ENCODE peak calls at places on chromosomes 5 and 9, in ten cellular contexts. One of them, this sample, is unnamed.

GRCh38 chr5:33091571-33092363 is 349.0 kb upstream of the TARS1 start:
- DNase-seq in mammary epithelial cell: peak; percentile 17
- DNase-seq in lower lobe of right lung: no peak
- DNase-seq in GM23338: peak; percentile 6
- DNase-seq in MM.1S: no peak
- DNase-seq in esophagus muscularis mucosa: no peak
- DNase-seq in CD8-positive, alpha-beta T cell: no peak
- DNase-seq in heart left ventricle: no peak
- DNase-seq in ovary: no peak
- DNase-seq in naive thymus-derived CD4-positive, alpha-beta T cell: no peak
- DNase-seq in this sample: no peak

GRCh38 chr5:53095931-53096525 is 13.5 kb downstream of the MOCS2 start:
- DNase-seq in heart left ventricle: no peak
- DNase-seq in GM23338: peak; percentile 67
- DNase-seq in mammary epithelial cell: peak; percentile 37
- DNase-seq in CD8-positive, alpha-beta T cell: peak; percentile 51
- DNase-seq in esophagus muscularis mucosa: no peak
- DNase-seq in ovary: peak; percentile 47
- DNase-seq in lower lobe of right lung: no peak
- DNase-seq in naive thymus-derived CD4-positive, alpha-beta T cell: peak; percentile 59
- DNase-seq in MM.1S: peak; percentile 61
- DNase-seq in this sample: peak; percentile 81

GRCh38 chr5:157732784-157733262 is 1.6 kb downstream of the THG1L start:
- DNase-seq in esophagus muscularis mucosa: no peak
- DNase-seq in heart left ventricle: no peak
- DNase-seq in lower lobe of right lung: no peak
- DNase-seq in GM23338: no peak
- DNase-seq in mammary epithelial cell: no peak
- DNase-seq in CD8-positive, alpha-beta T cell: no peak
- DNase-seq in MM.1S: no peak
- DNase-seq in naive thymus-derived CD4-positive, alpha-beta T cell: no peak
- DNase-seq in ovary: no peak
- DNase-seq in this sample: no peak

GRCh38 chr5:54876561-54876960 is 108.8 kb downstream of the ESM1 start:
- DNase-seq in mammary epithelial cell: no peak
- DNase-seq in lower lobe of right lung: no peak
- DNase-seq in esophagus muscularis mucosa: no peak
- DNase-seq in CD8-positive, alpha-beta T cell: no peak
- DNase-seq in naive thymus-derived CD4-positive, alpha-beta T cell: no peak
- DNase-seq in MM.1S: no peak
- DNase-seq in heart left ventricle: no peak
- DNase-seq in GM23338: no peak
- DNase-seq in ovary: no peak
- DNase-seq in this sample: no peak

GRCh38 chr5:10724799-10725507 is 36.1 kb downstream of the DAP start:
- DNase-seq in GM23338: peak; percentile 54
- DNase-seq in heart left ventricle: peak; percentile 79
- DNase-seq in CD8-positive, alpha-beta T cell: no peak
- DNase-seq in ovary: no peak
- DNase-seq in esophagus muscularis mucosa: no peak
- DNase-seq in mammary epithelial cell: peak; percentile 76
- DNase-seq in naive thymus-derived CD4-positive, alpha-beta T cell: no peak
- DNase-seq in lower lobe of right lung: no peak
- DNase-seq in MM.1S: no peak
- DNase-seq in this sample: peak; percentile 76

GRCh38 chr5:68946728-68947127 is 147.1 kb upstream of the SLC30A5 start:
- DNase-seq in mammary epithelial cell: no peak
- DNase-seq in ovary: no peak
- DNase-seq in MM.1S: no peak
- DNase-seq in CD8-positive, alpha-beta T cell: no peak
- DNase-seq in esophagus muscularis mucosa: no peak
- DNase-seq in heart left ventricle: no peak
- DNase-seq in lower lobe of right lung: no peak
- DNase-seq in naive thymus-derived CD4-positive, alpha-beta T cell: no peak
- DNase-seq in GM23338: no peak
- DNase-seq in this sample: no peak

GRCh38 chr5:34484591-34485228 is 171.4 kb upstream of the RAI14 start:
- DNase-seq in lower lobe of right lung: no peak
- DNase-seq in ovary: no peak
- DNase-seq in naive thymus-derived CD4-positive, alpha-beta T cell: no peak
- DNase-seq in heart left ventricle: no peak
- DNase-seq in MM.1S: no peak
- DNase-seq in mammary epithelial cell: no peak
- DNase-seq in GM23338: no peak
- DNase-seq in CD8-positive, alpha-beta T cell: no peak
- DNase-seq in esophagus muscularis mucosa: no peak
- DNase-seq in this sample: no peak

GRCh38 chr9:117335797-117336435 is 78.9 kb downstream of the ASTN2 start:
- DNase-seq in ovary: no peak
- DNase-seq in lower lobe of right lung: no peak
- DNase-seq in mammary epithelial cell: no peak
- DNase-seq in naive thymus-derived CD4-positive, alpha-beta T cell: no peak
- DNase-seq in GM23338: no peak
- DNase-seq in esophagus muscularis mucosa: no peak
- DNase-seq in MM.1S: no peak
- DNase-seq in CD8-positive, alpha-beta T cell: no peak
- DNase-seq in heart left ventricle: no peak
- DNase-seq in this sample: no peak

GRCh38 chr9:126391713-126392661 is 65.4 kb downstream of the MVB12B start:
- DNase-seq in naive thymus-derived CD4-positive, alpha-beta T cell: no peak
- DNase-seq in ovary: no peak
- DNase-seq in heart left ventricle: no peak
- DNase-seq in esophagus muscularis mucosa: no peak
- DNase-seq in MM.1S: no peak
- DNase-seq in CD8-positive, alpha-beta T cell: no peak
- DNase-seq in lower lobe of right lung: no peak
- DNase-seq in mammary epithelial cell: no peak
- DNase-seq in GM23338: no peak
- DNase-seq in this sample: no peak

GRCh38 chr9:126390923-126391322 is 64.3 kb downstream of the MVB12B start:
- DNase-seq in heart left ventricle: no peak
- DNase-seq in ovary: no peak
- DNase-seq in esophagus muscularis mucosa: no peak
- DNase-seq in mammary epithelial cell: no peak
- DNase-seq in lower lobe of right lung: no peak
- DNase-seq in GM23338: no peak
- DNase-seq in naive thymus-derived CD4-positive, alpha-beta T cell: no peak
- DNase-seq in MM.1S: no peak
- DNase-seq in CD8-positive, alpha-beta T cell: no peak
- DNase-seq in this sample: no peak

GRCh38 chr9:126392662-126393383 is 66.2 kb downstream of the MVB12B start:
- DNase-seq in CD8-positive, alpha-beta T cell: no peak
- DNase-seq in GM23338: no peak
- DNase-seq in naive thymus-derived CD4-positive, alpha-beta T cell: no peak
- DNase-seq in MM.1S: no peak
- DNase-seq in lower lobe of right lung: no peak
- DNase-seq in ovary: no peak
- DNase-seq in mammary epithelial cell: no peak
- DNase-seq in esophagus muscularis mucosa: no peak
- DNase-seq in heart left ventricle: no peak
- DNase-seq in this sample: peak; percentile 75

GRCh38 chr9:126388964-126389363 is 62.3 kb downstream of the MVB12B start:
- DNase-seq in MM.1S: no peak
- DNase-seq in CD8-positive, alpha-beta T cell: no peak
- DNase-seq in GM23338: no peak
- DNase-seq in lower lobe of right lung: no peak
- DNase-seq in mammary epithelial cell: no peak
- DNase-seq in ovary: no peak
- DNase-seq in naive thymus-derived CD4-positive, alpha-beta T cell: no peak
- DNase-seq in esophagus muscularis mucosa: no peak
- DNase-seq in heart left ventricle: no peak
- DNase-seq in this sample: no peak

DNA sequence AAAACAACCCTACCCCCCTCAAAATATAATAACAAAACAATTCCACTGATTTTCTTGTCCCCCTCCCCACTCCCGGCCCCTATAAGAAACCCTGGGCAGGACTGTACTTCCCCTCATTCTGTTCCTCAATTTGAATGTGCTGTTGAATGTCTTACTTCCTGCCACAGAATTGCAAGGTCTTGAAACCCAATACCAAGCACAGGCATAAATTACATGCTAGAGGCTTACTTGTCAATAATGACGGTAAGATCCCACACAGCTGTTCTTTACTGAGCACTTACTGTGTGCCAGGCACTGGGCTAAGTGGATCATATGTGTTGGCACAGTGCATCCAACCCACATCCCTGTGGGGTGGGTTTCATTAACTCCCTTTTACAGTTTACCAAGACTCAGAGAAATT is 63.3 kb downstream of the MVB12B start:
- DNase-seq in MM.1S: no peak
- DNase-seq in CD8-positive, alpha-beta T cell: no peak
- DNase-seq in GM23338: no peak
- DNase-seq in heart left ventricle: no peak
- DNase-seq in ovary: no peak
- DNase-seq in mammary epithelial cell: no peak
- DNase-seq in lower lobe of right lung: no peak
- DNase-seq in esophagus muscularis mucosa: no peak
- DNase-seq in naive thymus-derived CD4-positive, alpha-beta T cell: no peak
- DNase-seq in this sample: no peak
- H3K4me3 ChIP-seq in MM.1S: no peak overlapping the region
- H3K4me3 ChIP-seq in CD8-positive, alpha-beta T cell: no peak overlapping the region
- H3K4me3 ChIP-seq in GM23338: no peak overlapping the region
- H3K4me3 ChIP-seq in heart left ventricle: no peak overlapping the region
- H3K4me3 ChIP-seq in ovary: no peak overlapping the region
- H3K4me3 ChIP-seq in mammary epithelial cell: no peak overlapping the region
- H3K4me3 ChIP-seq in lower lobe of right lung: no peak overlapping the region
- H3K4me3 ChIP-seq in esophagus muscularis mucosa: no peak overlapping the region
- H3K4me3 ChIP-seq in naive thymus-derived CD4-positive, alpha-beta T cell: no peak overlapping the region
- H3K4me3 ChIP-seq in this sample: no peak overlapping the region

DNA sequence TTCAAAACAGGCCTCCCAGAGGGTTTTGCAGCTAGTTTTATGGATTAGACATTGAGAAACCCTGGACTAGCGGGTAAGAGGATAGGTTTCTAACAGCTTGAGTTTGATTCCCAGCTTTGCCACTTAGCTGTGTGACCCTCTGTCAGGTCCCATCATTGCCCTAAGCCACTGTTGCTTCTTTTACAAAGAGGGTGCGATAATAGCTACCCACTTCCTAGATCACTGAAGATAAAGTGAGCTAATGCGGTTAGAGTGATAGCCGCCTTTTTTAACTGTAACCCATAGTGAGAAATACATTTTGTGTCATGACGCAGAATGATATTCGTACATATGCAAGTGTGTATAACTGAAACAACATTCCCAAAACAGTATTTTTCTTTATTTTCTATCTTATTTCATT is 40.3 kb downstream of the CSF1R start:
- DNase-seq in MM.1S: no peak
- DNase-seq in lower lobe of right lung: no peak
- DNase-seq in GM23338: no peak
- DNase-seq in esophagus muscularis mucosa: no peak
- DNase-seq in mammary epithelial cell: no peak
- DNase-seq in heart left ventricle: no peak
- DNase-seq in CD8-positive, alpha-beta T cell: no peak
- DNase-seq in naive thymus-derived CD4-positive, alpha-beta T cell: no peak
- DNase-seq in ovary: no peak
- DNase-seq in this sample: no peak
- H3K36me3 ChIP-seq in MM.1S: peaks cover 22% of the 10 kb centered on the region
- H3K36me3 ChIP-seq in lower lobe of right lung: peaks cover 98% of the 10 kb centered on the region
- H3K36me3 ChIP-seq in GM23338: peaks cover 40% of the 10 kb centered on the region
- H3K36me3 ChIP-seq in esophagus muscularis mucosa: peaks cover 92% of the 10 kb centered on the region
- H3K36me3 ChIP-seq in mammary epithelial cell: peaks cover 44% of the 10 kb centered on the region
- H3K36me3 ChIP-seq in heart left ventricle: peaks cover 35% of the 10 kb centered on the region
- H3K36me3 ChIP-seq in CD8-positive, alpha-beta T cell: peaks cover 81% of the 10 kb centered on the region
- H3K36me3 ChIP-seq in naive thymus-derived CD4-positive, alpha-beta T cell: peaks cover 21% of the 10 kb centered on the region
- H3K36me3 ChIP-seq in ovary: no peaks in the 10 kb centered on the region
- H3K36me3 ChIP-seq in this sample: peaks cover 53% of the 10 kb centered on the region

GRCh38 chr9:109781086-109781485 is 1.1 kb downstream of the PALM2AKAP2 start:
- DNase-seq in heart left ventricle: no peak
- DNase-seq in mammary epithelial cell: no peak
- DNase-seq in ovary: no peak
- DNase-seq in naive thymus-derived CD4-positive, alpha-beta T cell: no peak
- DNase-seq in MM.1S: no peak
- DNase-seq in GM23338: no peak
- DNase-seq in CD8-positive, alpha-beta T cell: no peak
- DNase-seq in esophagus muscularis mucosa: no peak
- DNase-seq in lower lobe of right lung: no peak
- DNase-seq in this sample: no peak
- H3K4me3 ChIP-seq in heart left ventricle: peak overlapping the region; percentile 80
- H3K4me3 ChIP-seq in mammary epithelial cell: peak overlapping the region; percentile 72
- H3K4me3 ChIP-seq in ovary: peak overlapping the region; percentile 66
- H3K4me3 ChIP-seq in naive thymus-derived CD4-positive, alpha-beta T cell: no peak overlapping the region
- H3K4me3 ChIP-seq in MM.1S: no peak overlapping the region
- H3K4me3 ChIP-seq in GM23338: peak overlapping the region; percentile 94
- H3K4me3 ChIP-seq in CD8-positive, alpha-beta T cell: no peak overlapping the region
- H3K4me3 ChIP-seq in esophagus muscularis mucosa: peak overlapping the region; percentile 58
- H3K4me3 ChIP-seq in lower lobe of right lung: peak overlapping the region; percentile 59
- H3K4me3 ChIP-seq in this sample: peak overlapping the region; percentile 50

GRCh38 chr5:173152547-173152946 is 8.2 kb downstream of the BNIP1 start:
- DNase-seq in naive thymus-derived CD4-positive, alpha-beta T cell: no peak
- DNase-seq in CD8-positive, alpha-beta T cell: no peak
- DNase-seq in mammary epithelial cell: no peak
- DNase-seq in MM.1S: no peak
- DNase-seq in esophagus muscularis mucosa: no peak
- DNase-seq in lower lobe of right lung: no peak
- DNase-seq in ovary: no peak
- DNase-seq in heart left ventricle: no peak
- DNase-seq in GM23338: no peak
- DNase-seq in this sample: no peak

GRCh38 chr5:173158366-173158765 is 14.0 kb downstream of the BNIP1 start:
- DNase-seq in esophagus muscularis mucosa: no peak
- DNase-seq in heart left ventricle: no peak
- DNase-seq in ovary: no peak
- DNase-seq in GM23338: no peak
- DNase-seq in MM.1S: no peak
- DNase-seq in mammary epithelial cell: no peak
- DNase-seq in naive thymus-derived CD4-positive, alpha-beta T cell: no peak
- DNase-seq in CD8-positive, alpha-beta T cell: no peak
- DNase-seq in lower lobe of right lung: no peak
- DNase-seq in this sample: no peak

GRCh38 chr5:173153842-173154241 is 9.5 kb downstream of the BNIP1 start:
- DNase-seq in CD8-positive, alpha-beta T cell: no peak
- DNase-seq in mammary epithelial cell: no peak
- DNase-seq in heart left ventricle: no peak
- DNase-seq in naive thymus-derived CD4-positive, alpha-beta T cell: no peak
- DNase-seq in MM.1S: no peak
- DNase-seq in esophagus muscularis mucosa: no peak
- DNase-seq in GM23338: no peak
- DNase-seq in ovary: no peak
- DNase-seq in lower lobe of right lung: no peak
- DNase-seq in this sample: no peak

GRCh38 chr5:173159256-173159655 is 14.9 kb downstream of the BNIP1 start:
- DNase-seq in mammary epithelial cell: no peak
- DNase-seq in CD8-positive, alpha-beta T cell: no peak
- DNase-seq in GM23338: no peak
- DNase-seq in naive thymus-derived CD4-positive, alpha-beta T cell: no peak
- DNase-seq in ovary: no peak
- DNase-seq in MM.1S: no peak
- DNase-seq in heart left ventricle: no peak
- DNase-seq in lower lobe of right lung: no peak
- DNase-seq in esophagus muscularis mucosa: no peak
- DNase-seq in this sample: no peak

DNA sequence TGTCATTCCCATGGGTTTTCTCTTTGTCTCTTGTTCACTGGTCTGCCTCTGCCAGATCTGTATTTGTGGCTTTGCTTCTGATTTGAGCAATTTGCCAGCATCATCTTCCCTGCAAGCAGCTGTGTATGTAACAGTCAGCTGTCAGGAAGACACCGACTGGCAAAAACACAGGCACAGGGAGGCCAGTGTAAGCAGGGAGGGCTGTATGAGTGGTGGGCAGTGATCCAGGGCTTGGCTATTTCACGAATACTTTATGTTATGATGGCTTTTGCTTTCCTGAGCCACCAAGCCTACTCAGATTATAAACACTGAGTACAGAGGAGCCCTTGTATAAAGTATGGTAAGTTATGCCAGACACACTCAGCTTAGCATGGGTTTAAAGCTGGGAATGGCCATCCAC is 11.6 kb downstream of the BNIP1 start:
- DNase-seq in mammary epithelial cell: no peak
- DNase-seq in lower lobe of right lung: no peak
- DNase-seq in esophagus muscularis mucosa: no peak
- DNase-seq in GM23338: no peak
- DNase-seq in ovary: no peak
- DNase-seq in MM.1S: no peak
- DNase-seq in naive thymus-derived CD4-positive, alpha-beta T cell: no peak
- DNase-seq in CD8-positive, alpha-beta T cell: no peak
- DNase-seq in heart left ventricle: no peak
- DNase-seq in this sample: no peak
- H3K36me3 ChIP-seq in mammary epithelial cell: peaks cover 13% of the 10 kb centered on the region
- H3K36me3 ChIP-seq in lower lobe of right lung: peaks cover 94% of the 10 kb centered on the region
- H3K36me3 ChIP-seq in esophagus muscularis mucosa: peaks cover 86% of the 10 kb centered on the region
- H3K36me3 ChIP-seq in GM23338: peaks cover 7% of the 10 kb centered on the region
- H3K36me3 ChIP-seq in ovary: no peaks in the 10 kb centered on the region
- H3K36me3 ChIP-seq in MM.1S: no peaks in the 10 kb centered on the region
- H3K36me3 ChIP-seq in naive thymus-derived CD4-positive, alpha-beta T cell: no peaks in the 10 kb centered on the region
- H3K36me3 ChIP-seq in CD8-positive, alpha-beta T cell: peaks cover 18% of the 10 kb centered on the region
- H3K36me3 ChIP-seq in heart left ventricle: peaks cover 4% of the 10 kb centered on the region
- H3K36me3 ChIP-seq in this sample: peaks cover 21% of the 10 kb centered on the region

This sample was measured in sigmoid colon.